ENCODE peak calls at places on chromosomes 13 and 19, in six cellular contexts. One of them, this sample, is unnamed.

GRCh38 chr13:103703246-103703645 is 637.0 kb upstream of the SLC10A2 start:
- DNase-seq in H1: no peak
- DNase-seq in HepG2: no peak
- DNase-seq in GM12878: no peak
- DNase-seq in K562: no peak
- DNase-seq in SK-N-SH: no peak
- DNase-seq in this sample: no peak

GRCh38 chr19:17513801-17514200 is 2.4 kb downstream of the PGLS start:
- DNase-seq in K562: no peak
- DNase-seq in H1: no peak
- DNase-seq in HepG2: no peak
- DNase-seq in GM12878: no peak
- DNase-seq in SK-N-SH: no peak
- DNase-seq in this sample: no peak

GRCh38 chr19:38266070-38266469 is 1.7 kb downstream of the SPINT2 start:
- DNase-seq in H1: no peak
- DNase-seq in SK-N-SH: no peak
- DNase-seq in GM12878: no peak
- DNase-seq in HepG2: no peak
- DNase-seq in K562: no peak
- DNase-seq in this sample: no peak

GRCh38 chr19:4130635-4131438 is 6.9 kb upstream of the MAP2K2 start:
- DNase-seq in H1: no peak
- DNase-seq in HepG2: peak
- DNase-seq in K562: peak
- DNase-seq in GM12878: no peak
- DNase-seq in SK-N-SH: no peak
- DNase-seq in this sample: no peak

GRCh38 chr19:46975918-46976782 is 43.5 kb upstream of the NPAS1 start:
- DNase-seq in SK-N-SH: peak
- DNase-seq in H1: peak
- DNase-seq in GM12878: no peak
- DNase-seq in HepG2: peak
- DNase-seq in K562: no peak
- DNase-seq in this sample: no peak

GRCh38 chr13:74289130-74289529 is 154.9 kb upstream of the KLF12 start:
- DNase-seq in K562: no peak
- DNase-seq in GM12878: no peak
- DNase-seq in HepG2: no peak
- DNase-seq in H1: no peak
- DNase-seq in SK-N-SH: no peak
- DNase-seq in this sample: no peak

GRCh38 chr19:52959613-52960295 is 2.9 kb downstream of the ZNF816 start:
- DNase-seq in SK-N-SH: no peak
- DNase-seq in HepG2: no peak
- DNase-seq in H1: no peak
- DNase-seq in K562: no peak
- DNase-seq in GM12878: no peak
- DNase-seq in this sample: no peak

GRCh38 chr19:32168111-32168510 is 177.3 kb upstream of the ZNF507 start:
- DNase-seq in GM12878: no peak
- DNase-seq in HepG2: no peak
- DNase-seq in SK-N-SH: no peak
- DNase-seq in K562: no peak
- DNase-seq in H1: no peak
- DNase-seq in this sample: no peak

GRCh38 chr19:46787331-46788100 is 878 bp downstream of the SLC1A5 start:
- DNase-seq in SK-N-SH: peak
- DNase-seq in GM12878: no peak
- DNase-seq in H1: no peak
- DNase-seq in HepG2: peak
- DNase-seq in K562: peak
- DNase-seq in this sample: peak

DNA sequence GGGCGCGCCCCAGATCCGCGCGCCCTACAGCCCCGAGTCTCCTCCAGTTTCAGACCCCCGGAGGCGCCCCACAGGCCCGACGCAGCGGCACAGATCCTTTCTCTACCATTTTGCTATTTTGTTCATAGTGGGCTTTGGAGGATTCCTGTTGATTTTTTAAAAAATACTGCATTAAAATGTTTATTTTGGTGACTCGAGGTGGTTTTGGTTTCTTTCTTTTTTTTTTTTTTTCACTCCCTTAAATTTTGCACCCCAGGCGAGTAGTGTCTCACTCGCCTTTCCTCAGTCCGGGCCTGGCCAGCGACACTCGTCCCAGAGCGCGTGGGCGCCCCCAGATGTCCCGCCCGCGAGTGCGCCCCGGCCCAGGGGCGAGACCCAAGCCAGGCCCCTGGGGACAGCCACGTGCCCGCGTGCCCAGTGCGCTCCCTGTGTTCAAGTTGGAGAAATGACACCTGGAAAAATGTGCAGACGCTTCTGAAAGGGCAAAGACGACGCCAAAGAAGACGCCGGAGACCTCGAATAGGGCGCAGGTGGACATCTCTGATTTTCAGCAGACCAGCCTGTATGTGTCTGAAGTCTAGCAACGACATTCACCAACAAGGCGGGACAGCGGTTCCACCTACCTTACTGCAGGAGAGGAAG is 478 bp upstream of the INSR start:
- DNase-seq in GM12878: no peak
- DNase-seq in SK-N-SH: peak
- DNase-seq in HepG2: peak
- DNase-seq in K562: peak
- DNase-seq in H1: no peak
- DNase-seq in this sample: peak
- TF ChIP-seq GABPA in GM12878: no peak
- TF ChIP-seq GABPA in SK-N-SH: no peak
- TF ChIP-seq GABPA in HepG2: no peak
- TF ChIP-seq GABPA in K562: no peak
- TF ChIP-seq GABPA in H1: no peak
- TF ChIP-seq GABPA in this sample: no peak

GRCh38 chr13:49622174-49622946 is 5.9 kb upstream of the ARL11 start:
- DNase-seq in HepG2: peak
- DNase-seq in GM12878: no peak
- DNase-seq in SK-N-SH: no peak
- DNase-seq in H1: no peak
- DNase-seq in K562: no peak
- DNase-seq in this sample: no peak

GRCh38 chr13:49624207-49624606 is 4.1 kb upstream of the ARL11 start:
- DNase-seq in H1: no peak
- DNase-seq in HepG2: no peak
- DNase-seq in K562: no peak
- DNase-seq in GM12878: no peak
- DNase-seq in SK-N-SH: no peak
- DNase-seq in this sample: no peak

GRCh38 chr13:49627831-49628652 is at the start of gene ARL11:
- DNase-seq in K562: peak
- DNase-seq in GM12878: peak
- DNase-seq in H1: peak
- DNase-seq in HepG2: no peak
- DNase-seq in SK-N-SH: no peak
- DNase-seq in this sample: peak

GRCh38 chr13:49629196-49629938 is 1.1 kb downstream of the ARL11 start:
- DNase-seq in GM12878: no peak
- DNase-seq in H1: no peak
- DNase-seq in SK-N-SH: no peak
- DNase-seq in HepG2: no peak
- DNase-seq in K562: no peak
- DNase-seq in this sample: no peak

DNA sequence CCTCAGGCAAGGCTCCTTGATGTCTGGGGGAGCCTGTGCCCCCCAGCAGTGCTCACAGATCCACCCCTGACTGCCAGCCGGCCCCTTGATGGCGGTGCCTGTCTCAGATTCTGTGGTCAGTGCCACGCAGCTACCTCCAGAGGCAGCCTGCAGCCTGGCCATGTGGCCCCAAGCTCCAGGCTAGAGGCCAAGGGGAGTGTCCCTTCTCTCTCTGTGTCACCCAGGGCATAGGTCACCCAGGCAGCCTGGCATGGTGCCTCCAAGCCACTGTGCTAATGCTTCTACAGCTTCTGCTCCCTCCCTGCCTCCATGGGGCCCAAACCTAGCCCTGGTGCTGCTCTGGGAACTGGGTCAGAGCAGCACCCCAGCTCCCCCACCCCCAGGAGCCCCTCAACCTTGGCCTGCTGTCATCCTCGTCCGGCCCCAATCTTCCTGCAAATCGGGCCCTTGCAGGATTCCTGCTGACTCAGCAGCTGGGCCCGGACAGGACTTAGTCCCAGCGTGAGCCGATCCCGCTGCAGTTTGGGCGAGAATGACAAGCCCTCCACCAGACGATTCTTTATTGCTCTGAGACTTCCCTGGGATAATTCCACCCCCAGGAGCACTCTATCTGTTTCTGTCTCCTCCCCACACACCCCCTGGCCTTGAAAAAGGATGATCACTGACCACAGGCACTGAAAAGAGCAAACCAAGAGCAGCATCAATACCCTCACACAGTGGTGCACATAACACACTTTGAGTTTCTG is 2.7 kb upstream of the ARL11 start:
- DNase-seq in SK-N-SH: no peak
- DNase-seq in GM12878: no peak
- DNase-seq in H1: no peak
- DNase-seq in K562: no peak
- DNase-seq in HepG2: peak
- DNase-seq in this sample: no peak
- H3K27ac ChIP-seq in SK-N-SH: no peak
- H3K27ac ChIP-seq in GM12878: no peak
- H3K27ac ChIP-seq in H1: no peak
- H3K27ac ChIP-seq in K562: no peak
- H3K27ac ChIP-seq in HepG2: peak
- H3K27ac ChIP-seq in this sample: no peak

DNA sequence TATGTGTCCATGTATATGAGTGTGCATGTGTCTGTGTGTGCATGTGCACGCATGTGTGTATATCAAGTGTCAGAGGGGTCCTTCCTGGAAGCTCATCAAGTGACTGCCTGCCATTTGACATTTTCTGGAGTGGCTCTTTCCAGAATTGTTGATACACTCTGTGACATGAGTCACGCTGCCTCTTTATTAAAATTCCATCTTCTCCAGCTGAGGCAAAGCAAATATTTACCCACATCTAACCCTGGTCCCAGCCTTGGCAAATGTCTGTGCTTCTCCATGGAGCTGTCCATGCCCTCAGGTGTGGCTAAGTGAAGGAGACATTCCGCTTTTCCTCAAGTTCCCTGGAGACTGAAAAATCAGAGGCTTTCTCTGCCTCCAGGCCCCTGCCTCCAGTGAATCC is 88.2 kb upstream of the MBNL2 start:
- DNase-seq in K562: no peak
- DNase-seq in H1: no peak
- DNase-seq in HepG2: peak
- DNase-seq in GM12878: no peak
- DNase-seq in SK-N-SH: no peak
- DNase-seq in this sample: no peak
- TF ChIP-seq GABPA in K562: no peak
- TF ChIP-seq GABPA in H1: no peak
- TF ChIP-seq GABPA in HepG2: no peak
- TF ChIP-seq GABPA in GM12878: no peak
- TF ChIP-seq GABPA in SK-N-SH: no peak
- TF ChIP-seq GABPA in this sample: no peak

DNA sequence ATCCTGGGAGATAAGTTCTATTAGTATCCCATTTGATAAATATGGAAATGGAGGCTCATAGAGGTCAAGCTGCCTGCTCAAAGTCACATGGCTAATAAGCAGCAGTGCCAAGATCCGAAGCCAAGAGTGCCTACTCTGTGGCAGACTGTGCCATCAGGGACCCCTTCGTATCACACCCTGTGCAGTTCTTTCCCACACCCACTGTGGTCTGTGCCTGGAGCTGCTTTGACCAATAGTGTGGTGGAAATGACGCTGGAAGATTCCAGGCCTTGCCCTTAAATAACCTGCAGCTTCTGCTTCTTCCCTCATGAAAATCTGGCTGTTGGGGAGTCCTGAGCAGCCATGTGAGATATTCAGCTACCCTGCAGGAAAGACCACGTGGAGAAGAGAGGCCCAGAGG is 10.1 kb downstream of the OPA3 start:
- DNase-seq in SK-N-SH: no peak
- DNase-seq in H1: no peak
- DNase-seq in GM12878: no peak
- DNase-seq in K562: no peak
- DNase-seq in HepG2: no peak
- DNase-seq in this sample: no peak
- H3K27ac ChIP-seq in SK-N-SH: no peak
- H3K27ac ChIP-seq in H1: no peak
- H3K27ac ChIP-seq in GM12878: no peak
- H3K27ac ChIP-seq in K562: no peak
- H3K27ac ChIP-seq in HepG2: no peak
- H3K27ac ChIP-seq in this sample: no peak